ENCODE peak calls at places on chromosomes 16 and 17, in eight cellular contexts. K is A549, S is left ventricle myocardium inferior, D is tibial nerve, T is AG04449, C is AG09309, I is thyroid gland, A is heart left ventricle. L is an unnamed sample.

GRCh38 chr17:7440113-7440822 is 956 bp downstream of the FGF11 start:
- DNase-seq in K (peak; percentile 55), D (no peak), A (peak; percentile 81), T (no peak), I (peak; percentile 94), S (peak; percentile 71), C (no peak), L (peak; percentile 6)

GRCh38 chr17:2595200-2595599 is 1.7 kb downstream of the PAFAH1B1 start:
- DNase-seq in D (no peak), C (no peak), I (no peak), S (no peak), T (no peak), A (no peak), K (no peak), L (no peak)

GRCh38 chr17:8080799-8081219 is 6.7 kb downstream of the ALOX12B start:
- DNase-seq in K (no peak), T (no peak), D (no peak), A (no peak), S (no peak), C (no peak), I (no peak), L (no peak)

GRCh38 chr17:13544292-13544691 is 57.4 kb downstream of the HS3ST3A1 start:
- DNase-seq in I (no peak), C (peak; percentile 83), K (no peak), T (peak; percentile 86), D (no peak), A (peak; percentile 48), S (no peak), L (peak; percentile 99)

GRCh38 chr16:78988361-78988992 is 612.1 kb downstream of the MAF start:
- DNase-seq in I (no peak), C (no peak), A (no peak), S (no peak), K (peak; percentile 6), T (no peak), D (no peak), L (no peak)

GRCh38 chr16:3035972-3036725 is 595 bp downstream of the BICDL2 start:
- DNase-seq in A (no peak), C (no peak), I (peak; percentile 40), D (no peak), S (no peak), T (no peak), K (no peak), L (no peak)

GRCh38 chr17:56779898-56780777 is 53.6 kb downstream of the C17orf67 start:
- DNase-seq in A (peak; percentile 77), D (peak; percentile 55), T (no peak), K (peak; percentile 67), S (peak; percentile 78), I (peak; percentile 72), C (no peak), L (peak; percentile 71)

GRCh38 chr17:31491794-31492171 is 100.3 kb downstream of the RAB11FIP4 start:
- DNase-seq in D (no peak), T (no peak), S (no peak), C (no peak), K (no peak), I (no peak), A (no peak), L (no peak)

GRCh38 chr17:63775420-63775819 is 1.4 kb downstream of the DDX42 start:
- DNase-seq in S (no peak), T (no peak), A (no peak), K (no peak), D (no peak), C (no peak), I (no peak), L (no peak)

GRCh38 chr16:30895592-30896202 is 717 bp upstream of the CTF1 start:
- DNase-seq in A (no peak), K (no peak), C (no peak), T (no peak), S (no peak), I (no peak), D (no peak), L (no peak)

GRCh38 chr17:65055708-65056638 is 567 bp downstream of the GNA13 start:
- DNase-seq in C (no peak), S (peak; percentile 63), T (no peak), A (peak; percentile 66), I (peak; percentile 72), D (peak; percentile 30), K (peak; percentile 73), L (peak; percentile 30)

DNA sequence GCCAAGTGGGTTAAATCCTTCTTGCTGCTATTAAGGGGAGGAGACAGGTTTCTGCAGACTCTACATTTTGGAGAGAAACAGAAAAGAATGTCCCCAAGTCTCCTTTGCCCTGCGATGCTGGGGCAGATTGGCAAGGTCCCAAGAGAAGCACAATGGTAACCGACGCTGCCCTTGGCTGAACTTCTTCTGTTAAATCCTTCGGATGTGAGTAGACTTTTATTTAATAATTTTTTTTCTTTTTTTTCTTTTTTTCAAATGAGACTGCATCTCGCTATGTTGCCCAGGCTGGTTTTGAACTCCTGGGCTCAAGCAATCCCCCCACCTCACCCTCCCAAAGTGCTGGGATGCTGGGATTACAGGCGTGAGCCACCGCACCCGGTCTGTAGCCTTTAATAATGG is 13.9 kb downstream of the ATP5PD start:
- DNase-seq in I (peak; percentile 35), T (no peak), S (no peak), K (peak; percentile 52), A (peak; percentile 51), D (no peak), C (no peak), L (peak; percentile 11)
- H3K4me3 ChIP-seq in I (no peak overlapping the region), T (peak overlapping the region; percentile 95), S (peak overlapping the region; percentile 82), K (peak overlapping the region; percentile 73), A (peak overlapping the region; percentile 64), D (peak overlapping the region; percentile 74), C (peak overlapping the region; percentile 67), L (peak overlapping the region; percentile 85)

GRCh38 chr17:42266462-42266861 is 9.7 kb downstream of the STAT5B start:
- DNase-seq in D (no peak), A (no peak), C (no peak), T (no peak), K (no peak), S (no peak), I (no peak), L (no peak)
- TF ChIP-seq CTCF in D (no peak), A (no peak), C (no peak), T (no peak), K (no peak), S (no peak), I (no peak), L (no peak)

GRCh38 chr16:73231379-73231778 is 183.5 kb upstream of the ZFHX3 start:
- DNase-seq in T (no peak), S (no peak), C (no peak), K (no peak), I (no peak), A (no peak), D (no peak), L (no peak)

GRCh38 chr16:73226675-73227074 is 178.7 kb upstream of the ZFHX3 start:
- DNase-seq in I (no peak), S (no peak), A (no peak), D (no peak), C (no peak), K (no peak), T (no peak), L (no peak)

GRCh38 chr16:73225983-73226382 is 178.1 kb upstream of the ZFHX3 start:
- DNase-seq in A (no peak), I (no peak), C (no peak), K (no peak), S (no peak), T (no peak), D (no peak), L (no peak)

GRCh38 chr16:73230651-73231050 is 182.7 kb upstream of the ZFHX3 start:
- DNase-seq in T (no peak), C (no peak), A (no peak), K (no peak), D (no peak), I (no peak), S (no peak), L (no peak)

GRCh38 chr16:73228649-73229048 is 180.7 kb upstream of the ZFHX3 start:
- DNase-seq in S (no peak), I (no peak), C (peak; percentile 67), T (peak; percentile 19), D (no peak), K (no peak), A (peak; percentile 34), L (peak; percentile 62)
- H3K4me3 ChIP-seq in S (no peak overlapping the region), I (no peak overlapping the region), C (no peak overlapping the region), T (no peak overlapping the region), D (no peak overlapping the region), K (no peak overlapping the region), A (no peak overlapping the region), L (no peak overlapping the region)

DNA sequence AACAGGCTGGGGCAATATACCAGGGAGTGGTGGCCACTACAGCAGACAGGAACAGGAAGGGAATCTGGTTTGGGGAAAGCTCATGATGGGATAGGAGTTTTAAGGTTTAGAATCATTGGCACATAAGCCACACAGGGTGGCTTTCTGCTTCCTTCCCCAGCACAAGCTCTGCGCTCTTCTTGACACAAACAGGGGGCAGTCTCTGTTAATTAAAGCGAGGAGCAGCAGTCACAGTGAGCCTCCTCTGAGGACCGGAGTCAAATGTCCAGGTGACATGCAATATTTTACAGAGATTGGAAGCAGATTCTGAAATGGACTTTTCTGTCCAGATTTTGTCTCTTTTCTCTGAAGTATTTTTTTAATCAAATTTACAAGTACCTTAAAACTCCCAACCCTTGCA is 2.8 kb upstream of the SHISA9 start:
- DNase-seq in D (no peak), A (no peak), T (no peak), I (no peak), C (no peak), S (no peak), K (no peak), L (no peak)
- TF ChIP-seq CTCF in D (no peak), A (no peak), T (no peak), I (no peak), C (no peak), S (no peak), K (no peak), L (no peak)

DNA sequence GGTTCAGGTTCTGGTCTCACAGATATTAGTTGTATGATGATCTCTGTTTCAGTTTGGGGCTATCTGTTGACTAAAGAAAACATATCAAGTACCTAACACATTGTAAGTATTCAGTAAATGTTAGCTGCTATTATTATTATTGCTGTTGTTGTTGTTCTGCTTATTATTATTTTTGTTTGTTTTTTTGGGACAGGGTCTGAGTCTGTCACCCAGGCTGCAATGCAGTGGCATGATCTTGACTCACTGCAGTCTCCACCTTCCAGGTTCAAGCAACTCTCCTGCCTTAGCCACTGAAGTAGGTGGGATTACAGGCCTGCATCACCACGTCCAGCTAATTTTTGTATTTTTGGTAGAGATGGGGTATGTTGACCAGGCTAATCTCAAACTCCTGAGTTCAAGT is 44.5 kb downstream of the ARHGAP17 start:
- DNase-seq in S (no peak), C (no peak), I (no peak), T (no peak), D (no peak), K (no peak), A (no peak), L (no peak)
- H3K4me3 ChIP-seq in S (no peak overlapping the region), C (no peak overlapping the region), I (no peak overlapping the region), T (no peak overlapping the region), D (no peak overlapping the region), K (no peak overlapping the region), A (no peak overlapping the region), L (no peak overlapping the region)

GRCh38 chr17:42618442-42619150 is 9.1 kb downstream of the TUBG1 start:
- DNase-seq in T (no peak), S (peak; percentile 60), I (peak; percentile 51), A (peak; percentile 82), K (peak; percentile 58), D (no peak), C (no peak), L (peak; percentile 22)
- TF ChIP-seq CTCF in T (no peak), S (peak; percentile 51), I (peak; percentile 17), A (peak; percentile 33), K (peak; percentile 41), D (no peak), C (no peak), L (peak; percentile 9)

L was measured in astrocyte of the spinal cord.